ENCODE peak calls at places on chromosome 1, in ten cellular contexts. A is HCT116; X is K562; C is CD4-positive, alpha-beta T cell; R is heart left ventricle; N is A549; P is uterus; Q is tibial artery; B is fibroblast of lung; T is endodermal cell. K is an unnamed sample.

GRCh38 chr1:11337536-11338350 is 64.7 kb downstream of the UBIAD1 start:
- DNase-seq in B (no peak), C (peak; percentile 72), N (peak; percentile 40), X (peak; percentile 83), R (peak; percentile 28), A (peak; percentile 19), P (peak; percentile 35), T (peak; percentile 92), Q (peak; percentile 28), K (no peak)

GRCh38 chr1:235649722-235650163 is at the start of gene GNG4:
- DNase-seq in B (no peak), N (peak; percentile 18), T (peak; percentile 90), P (no peak), A (no peak), X (no peak), Q (no peak), C (no peak), R (no peak), K (no peak)

GRCh38 chr1:238252033-238252802 is 361.5 kb upstream of the ZP4 start:
- DNase-seq in C (no peak), A (no peak), N (peak; percentile 50), X (no peak), Q (no peak), B (peak; percentile 57), T (peak; percentile 91), R (peak; percentile 20), P (no peak), K (no peak)

GRCh38 chr1:239909894-239910293 is 181.8 kb upstream of the FMN2 start:
- DNase-seq in P (no peak), Q (no peak), C (no peak), N (no peak), R (no peak), B (peak; percentile 58), X (no peak), T (no peak), A (no peak), K (peak; percentile 85)

GRCh38 chr1:185419718-185420117 is 102.7 kb upstream of the IVNS1ABP start:
- DNase-seq in X (no peak), R (no peak), B (no peak), Q (no peak), C (no peak), P (no peak), T (no peak), N (no peak), A (no peak), K (no peak)

GRCh38 chr1:26999440-26999987 is 6.0 kb downstream of the TRNP1 start:
- DNase-seq in R (peak; percentile 79), C (no peak), Q (peak; percentile 84), X (no peak), P (peak; percentile 83), A (peak; percentile 83), T (peak; percentile 95), N (peak; percentile 90), B (peak; percentile 98), K (peak; percentile 94)

GRCh38 chr1:16630661-16631247 is 17.4 kb upstream of the NBPF1 start:
- DNase-seq in P (peak; percentile 23), R (peak; percentile 28), C (no peak), A (no peak), T (peak; percentile 65), B (no peak), X (peak; percentile 69), Q (no peak), N (no peak), K (no peak)

GRCh38 chr1:81126989-81127571 is 673.7 kb upstream of the ADGRL2 start:
- DNase-seq in Q (no peak), R (no peak), N (no peak), X (no peak), B (peak; percentile 31), P (no peak), C (no peak), A (no peak), T (no peak), K (no peak)

GRCh38 chr1:200040516-200041138 is 13.1 kb downstream of the NR5A2 start:
- DNase-seq in C (no peak), T (peak; percentile 87), A (no peak), P (no peak), B (no peak), Q (no peak), X (no peak), N (peak; percentile 50), R (no peak), K (no peak)

GRCh38 chr1:53379662-53380002 is 51.8 kb upstream of the LRP8 start:
- DNase-seq in C (no peak), T (peak; percentile 41), P (peak; percentile 0), X (no peak), Q (no peak), A (no peak), R (no peak), B (no peak), N (no peak), K (no peak)

GRCh38 chr1:77319036-77319705 is 37.4 kb downstream of the AK5 start:
- DNase-seq in Q (no peak), P (no peak), B (peak; percentile 3), R (no peak), T (no peak), A (no peak), N (no peak), C (no peak), X (no peak), K (no peak)

GRCh38 chr1:160830321-160831153 is 32.1 kb downstream of the CD244 start:
- DNase-seq in N (peak; percentile 73), C (peak; percentile 78), B (peak; percentile 28), A (peak; percentile 53), T (peak; percentile 96), Q (peak; percentile 52), P (no peak), R (peak; percentile 45), X (peak; percentile 45), K (no peak)

GRCh38 chr1:240658312-240658975 is 46.5 kb upstream of the GREM2 start:
- DNase-seq in A (no peak), X (no peak), T (no peak), B (peak; percentile 80), C (no peak), N (no peak), Q (no peak), P (no peak), R (no peak), K (peak; percentile 17)

GRCh38 chr1:119587328-119587727 is 60.7 kb downstream of the ZNF697 start:
- DNase-seq in T (no peak), R (no peak), Q (no peak), N (no peak), A (no peak), B (peak; percentile 71), P (no peak), X (no peak), C (no peak), K (no peak)

DNA sequence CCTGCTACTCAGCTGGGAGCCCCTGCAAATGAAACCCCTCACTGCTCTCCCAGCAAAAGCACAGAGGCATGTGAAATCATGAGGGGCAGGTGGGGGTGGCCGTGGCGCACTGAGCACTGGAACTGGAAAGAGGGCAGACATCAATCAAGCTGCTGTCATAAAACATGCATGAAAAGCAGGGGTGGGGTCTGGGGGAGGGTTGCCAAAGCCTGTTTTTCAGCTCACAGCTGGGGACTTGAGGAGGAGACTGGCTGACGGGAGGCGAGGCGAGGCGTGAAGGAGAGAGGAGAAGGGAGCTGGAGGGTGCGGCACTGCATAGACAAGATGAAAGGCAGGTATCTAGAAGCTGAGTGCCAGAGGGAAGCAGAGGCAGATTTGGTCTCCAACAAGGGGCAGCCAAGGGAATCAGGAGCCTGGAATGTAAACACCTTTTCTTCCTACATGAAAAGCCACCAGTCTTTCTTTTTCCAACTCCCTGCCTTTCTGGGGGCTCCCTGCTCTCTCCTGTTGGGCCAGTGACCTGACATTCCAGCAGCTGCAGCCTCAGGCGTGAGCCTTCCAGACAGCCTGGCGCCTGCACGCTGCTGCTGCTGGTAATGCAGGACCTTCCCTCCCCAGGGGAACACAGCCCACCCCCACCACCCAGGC is 87.0 kb downstream of the NMNAT2 start:
- DNase-seq in A (no peak), C (no peak), N (no peak), T (peak; percentile 89), R (no peak), B (peak; percentile 11), P (no peak), X (no peak), Q (no peak), K (no peak)
- TF ChIP-seq CTCF in A (no peak), C (no peak), N (no peak), T (peak; percentile 33), R (no peak), B (no peak), P (no peak), X (no peak), Q (no peak), K (no peak)

GRCh38 chr1:163069142-163069541 is at the start of gene RGS4:
- DNase-seq in R (peak; percentile 70), X (peak; percentile 33), B (peak; percentile 97), Q (peak; percentile 36), A (peak; percentile 54), N (peak; percentile 29), P (peak; percentile 68), C (no peak), T (peak; percentile 93), K (peak; percentile 92)
- TF ChIP-seq CTCF in R (peak; percentile 34), X (peak; percentile 6), B (peak; percentile 74), Q (peak; percentile 47), A (peak; percentile 43), N (no peak), P (peak; percentile 22), C (no peak), T (peak; percentile 82), K (peak; percentile 76)

GRCh38 chr1:232880354-232880753 is 70.1 kb upstream of the NTPCR start:
- DNase-seq in N (peak; percentile 63), Q (no peak), P (no peak), C (no peak), X (peak; percentile 44), B (no peak), R (no peak), T (peak; percentile 85), A (peak; percentile 50), K (no peak)
- TF ChIP-seq CTCF in N (peak; percentile 63), Q (no peak), P (no peak), C (no peak), X (peak; percentile 66), B (peak; percentile 57), R (peak; percentile 38), T (peak; percentile 88), A (peak; percentile 81), K (peak; percentile 51)

GRCh38 chr1:153195216-153195615 is 8.0 kb upstream of the LELP1 start:
- DNase-seq in T (no peak), N (no peak), Q (no peak), B (no peak), R (no peak), A (no peak), C (no peak), P (no peak), X (no peak), K (no peak)

GRCh38 chr1:153194331-153195050 is 8.7 kb upstream of the LELP1 start:
- DNase-seq in T (no peak), C (no peak), P (no peak), A (no peak), N (no peak), R (no peak), Q (no peak), X (no peak), B (no peak), K (no peak)

GRCh38 chr1:153192697-153193096 is 10.5 kb upstream of the LELP1 start:
- DNase-seq in C (no peak), X (peak; percentile 39), N (peak; percentile 11), R (no peak), P (no peak), Q (no peak), B (no peak), A (peak; percentile 28), T (peak; percentile 77), K (no peak)

DNA sequence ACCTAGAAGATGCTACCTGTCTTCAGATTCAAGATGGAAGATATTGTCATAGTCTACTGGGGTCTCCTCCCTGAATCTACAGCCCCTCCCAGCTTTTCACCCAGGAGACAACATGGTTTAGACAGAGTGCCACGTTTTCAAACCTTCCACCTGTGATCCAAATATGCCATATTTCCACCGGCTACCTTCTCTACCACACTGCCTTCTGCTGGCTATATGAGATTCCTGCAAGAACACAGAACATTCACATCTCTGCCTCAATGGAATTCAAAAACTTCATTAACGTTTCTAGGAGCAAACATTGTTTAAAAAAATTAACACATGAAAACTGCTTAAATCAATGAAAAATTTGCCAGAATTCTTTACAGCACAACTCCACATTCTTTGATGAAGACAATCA is 12.9 kb upstream of the LELP1 start:
- DNase-seq in Q (no peak), C (no peak), X (peak; percentile 16), N (no peak), T (no peak), A (peak; percentile 27), B (no peak), P (no peak), R (no peak), K (no peak)
- TF ChIP-seq CTCF in Q (no peak), C (no peak), X (peak; percentile 66), N (no peak), T (peak; percentile 79), A (peak; percentile 74), B (no peak), P (no peak), R (no peak), K (no peak)